ENCODE peak calls at places on chromosomes 1 and 21, in eight cellular contexts. M, Y, C, V, J, S, L and O are unnamed samples.

GRCh38 chr1:219398815-219399396 is 214.0 kb downstream of the ZC3H11B start:
- DNase-seq in M (no peak), Y (no peak), C (peak; percentile 57), V (no peak), J (no peak), S (no peak), L (no peak), O (no peak)

GRCh38 chr1:206972725-206973124 is 2.5 kb upstream of the FCAMR start:
- DNase-seq in M (no peak), Y (no peak), C (no peak), V (no peak), J (no peak), S (no peak), L (no peak), O (no peak)

GRCh38 chr1:208036177-208036808 is 125.4 kb upstream of the CD34 start:
- DNase-seq in M (no peak), Y (no peak), C (no peak), V (no peak), J (peak; percentile 56), S (no peak), L (peak; percentile 46), O (no peak)

GRCh38 chr21:15592271-15592860 is 137.4 kb upstream of the USP25 start:
- DNase-seq in M (no peak), Y (peak; percentile 9), C (no peak), V (peak; percentile 6), J (peak; percentile 60), S (no peak), L (no peak), O (peak; percentile 55)

GRCh38 chr21:42254631-42255030 is 35.7 kb downstream of the ABCG1 start:
- DNase-seq in M (no peak), Y (no peak), C (no peak), V (no peak), J (no peak), S (no peak), L (no peak), O (no peak)

GRCh38 chr1:39044762-39045161 is 18.6 kb downstream of the NDUFS5 start:
- DNase-seq in M (no peak), Y (no peak), C (no peak), V (no peak), J (no peak), S (no peak), L (no peak), O (no peak)

GRCh38 chr21:44958471-44959191 is 18.8 kb downstream of the SLX9 start:
- DNase-seq in M (peak; percentile 62), Y (no peak), C (peak; percentile 88), V (no peak), J (no peak), S (no peak), L (no peak), O (peak; percentile 46)

GRCh38 chr1:87790756-87791155 is 462.1 kb downstream of the LMO4 start:
- DNase-seq in M (no peak), Y (no peak), C (no peak), V (no peak), J (no peak), S (no peak), L (no peak), O (no peak)